ENCODE peak calls at places on chromosomes 5 and 9, in seven cellular contexts. I, O, P, Q, N, B and Y are unnamed samples.

GRCh38 chr5:6504677-6505414 is 56.2 kb downstream of the UBE2QL1 start:
- DNase-seq in B (no peak), Q (no peak), P (no peak), O (no peak), I (peak; percentile 15), N (no peak), Y (no peak)

GRCh38 chr9:122133263-122133983 is 26.2 kb downstream of the NDUFA8 start:
- DNase-seq in N (no peak), B (no peak), O (no peak), P (no peak), Q (no peak), I (no peak), Y (no peak)

GRCh38 chr9:79312686-79313421 is 258.9 kb upstream of the TLE4 start:
- DNase-seq in I (no peak), B (no peak), Q (no peak), P (no peak), N (peak; percentile 79), O (no peak), Y (no peak)

GRCh38 chr9:1094749-1095148 is 44.6 kb downstream of the DMRT2 start:
- DNase-seq in N (no peak), P (no peak), Q (no peak), B (no peak), I (no peak), O (no peak), Y (no peak)

GRCh38 chr5:33690736-33691135 is 201.1 kb downstream of the ADAMTS12 start:
- DNase-seq in N (no peak), P (no peak), Q (no peak), O (no peak), I (peak; percentile 96), B (no peak), Y (peak; percentile 90)

GRCh38 chr9:82729991-82730390 is 333.0 kb downstream of the RASEF start:
- DNase-seq in N (no peak), P (no peak), Q (no peak), B (no peak), O (no peak), I (no peak), Y (no peak)

GRCh38 chr9:114407889-114408288 is 20.1 kb upstream of the AKNA start:
- DNase-seq in P (no peak), B (no peak), Q (no peak), I (no peak), O (no peak), N (no peak), Y (no peak)

GRCh38 chr5:159163027-159163699 is 46.2 kb downstream of the RNF145 start:
- DNase-seq in N (peak; percentile 17), Q (no peak), O (peak; percentile 41), B (no peak), P (no peak), I (peak; percentile 94), Y (peak; percentile 63)

GRCh38 chr5:123997354-123998215 is 485.6 kb downstream of the CSNK1G3 start:
- DNase-seq in O (no peak), I (peak; percentile 40), P (no peak), N (no peak), B (no peak), Q (no peak), Y (peak; percentile 20)

GRCh38 chr5:88143693-88144218 is 124.9 kb downstream of the TMEM161B start:
- DNase-seq in O (no peak), I (no peak), B (peak; percentile 19), P (no peak), N (no peak), Q (peak; percentile 35), Y (no peak)

GRCh38 chr5:88141695-88141979 is 127.0 kb downstream of the TMEM161B start:
- DNase-seq in P (no peak), O (no peak), B (no peak), N (no peak), I (no peak), Q (no peak), Y (no peak)

GRCh38 chr5:88142801-88143692 is 125.6 kb downstream of the TMEM161B start:
- DNase-seq in P (peak; percentile 78), B (peak; percentile 42), I (no peak), N (no peak), Q (no peak), O (no peak), Y (no peak)

GRCh38 chr5:88140396-88140862 is 128.2 kb downstream of the TMEM161B start:
- DNase-seq in I (no peak), P (no peak), Q (peak; percentile 75), O (no peak), B (peak; percentile 54), N (peak; percentile 82), Y (no peak)

DNA sequence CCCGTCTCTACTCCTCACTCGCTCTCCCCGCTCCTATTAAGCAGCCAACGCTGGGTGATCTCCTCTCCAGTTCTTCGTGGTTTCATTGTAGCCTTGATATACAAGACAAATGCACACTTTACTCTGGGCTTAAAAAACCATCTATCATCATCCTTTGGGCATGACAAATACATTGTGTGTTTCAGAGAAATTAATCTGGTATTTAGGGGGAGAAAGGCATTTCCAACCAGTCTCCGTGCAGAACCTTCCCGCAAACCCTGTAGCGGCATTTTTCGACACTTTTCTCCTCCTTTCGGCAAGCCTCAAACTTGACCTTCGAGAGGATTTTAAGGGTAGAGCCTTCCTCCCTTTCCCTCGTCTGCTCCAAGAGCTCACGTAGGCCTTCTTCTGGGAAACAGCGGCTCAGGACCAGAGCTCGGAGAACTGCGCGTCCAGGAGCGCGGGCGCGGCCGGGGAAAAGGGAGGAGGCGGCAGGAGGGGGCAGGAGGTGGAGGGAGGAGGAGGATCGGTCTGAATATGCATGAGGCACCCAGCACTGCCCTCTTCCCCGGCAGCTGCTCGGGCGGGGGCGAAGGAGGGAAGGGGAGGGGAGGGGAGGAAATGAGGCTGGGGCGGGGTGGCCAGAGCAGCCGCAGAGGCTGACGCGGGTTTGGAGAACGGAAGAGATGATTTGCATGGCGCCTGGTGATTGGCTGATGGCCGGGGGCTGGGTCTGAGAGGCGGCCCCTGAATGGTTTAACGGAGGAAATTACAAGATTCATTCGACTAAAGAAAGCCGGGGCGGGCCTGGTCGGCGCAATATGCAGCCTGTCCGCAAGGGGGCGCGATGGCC is 127.6 kb downstream of the TMEM161B start:
- DNase-seq in I (peak; percentile 93), Q (peak; percentile 94), P (peak; percentile 98), N (peak; percentile 98), O (peak; percentile 82), B (peak; percentile 98), Y (peak; percentile 96)
- H3K27me3 ChIP-seq in I (peaks cover 49% of the 10 kb centered on the region), Q (peaks cover 30% of the 10 kb centered on the region), P (peaks cover 19% of the 10 kb centered on the region), N (no peaks in the 10 kb centered on the region), O (peaks cover 19% of the 10 kb centered on the region), B (no peaks in the 10 kb centered on the region), Y (peaks cover 42% of the 10 kb centered on the region)

GRCh38 chr9:72960446-72960845 is 7.6 kb upstream of the ALDH1A1 start:
- DNase-seq in Q (no peak), O (no peak), P (no peak), I (no peak), N (no peak), B (no peak), Y (no peak)
- TF ChIP-seq CTCF in Q (no peak), O (no peak), P (no peak), I (no peak), N (no peak), B (no peak), Y (no peak)

GRCh38 chr5:176819476-176819875 is 9.1 kb downstream of the UNC5A start:
- DNase-seq in P (no peak), I (no peak), B (no peak), Q (no peak), O (no peak), N (no peak), Y (no peak)

GRCh38 chr5:176816791-176817272 is 6.5 kb downstream of the UNC5A start:
- DNase-seq in O (no peak), B (no peak), N (peak; percentile 15), Q (no peak), I (no peak), P (no peak), Y (no peak)

GRCh38 chr5:176817369-176817841 is 7.0 kb downstream of the UNC5A start:
- DNase-seq in Q (no peak), P (no peak), B (no peak), O (no peak), I (no peak), N (peak; percentile 76), Y (no peak)

GRCh38 chr5:176818391-176819098 is 8.2 kb downstream of the UNC5A start:
- DNase-seq in I (no peak), O (no peak), Q (no peak), P (no peak), B (no peak), N (no peak), Y (no peak)

DNA sequence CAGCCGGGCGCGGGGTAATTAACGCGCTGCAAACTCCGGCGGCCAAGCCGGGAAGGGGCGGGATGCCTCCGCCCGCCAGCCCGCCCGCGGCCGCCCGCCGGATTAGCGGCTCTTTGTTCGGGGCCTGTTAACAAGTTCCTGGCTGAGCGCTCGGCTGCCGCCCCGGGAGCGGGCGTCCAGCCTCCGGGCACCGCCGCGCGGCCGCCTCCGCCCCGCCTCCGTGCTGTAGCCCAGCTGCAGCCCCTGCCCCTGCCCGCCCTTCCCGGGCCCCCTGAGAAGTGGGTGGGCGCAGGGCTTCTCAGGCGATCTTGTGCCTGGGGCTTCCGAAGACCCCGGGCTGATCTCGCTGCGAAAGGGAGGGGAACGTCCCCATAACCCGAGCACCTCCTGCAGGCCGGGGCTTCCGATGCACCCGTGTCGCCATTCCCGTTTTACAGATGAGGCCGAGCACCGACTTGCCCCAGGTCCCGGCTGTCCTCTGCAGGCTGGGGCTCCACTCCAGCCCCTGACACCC is 7.6 kb downstream of the UNC5A start:
- DNase-seq in Q (no peak), B (no peak), I (no peak), P (no peak), O (no peak), N (peak; percentile 72), Y (no peak)
- H3K27me3 ChIP-seq in Q (peaks cover 80% of the 10 kb centered on the region), B (no peaks in the 10 kb centered on the region), I (peaks cover 73% of the 10 kb centered on the region), P (peaks cover 29% of the 10 kb centered on the region), O (no peaks in the 10 kb centered on the region), N (no peaks in the 10 kb centered on the region), Y (peaks cover 44% of the 10 kb centered on the region)

GRCh38 chr9:10238087-10238486 is 374.7 kb downstream of the PTPRD start:
- DNase-seq in N (no peak), I (no peak), O (no peak), Q (no peak), P (no peak), B (no peak), Y (no peak)

GRCh38 chr9:10230512-10230911 is 382.3 kb downstream of the PTPRD start:
- DNase-seq in B (no peak), O (no peak), Q (no peak), P (no peak), I (no peak), N (no peak), Y (no peak)

GRCh38 chr9:10226996-10227395 is 385.8 kb downstream of the PTPRD start:
- DNase-seq in Q (no peak), P (no peak), I (no peak), B (no peak), N (no peak), O (no peak), Y (no peak)

GRCh38 chr9:10228082-10228481 is 384.7 kb downstream of the PTPRD start:
- DNase-seq in Q (no peak), B (no peak), N (no peak), I (no peak), P (no peak), O (no peak), Y (no peak)

DNA sequence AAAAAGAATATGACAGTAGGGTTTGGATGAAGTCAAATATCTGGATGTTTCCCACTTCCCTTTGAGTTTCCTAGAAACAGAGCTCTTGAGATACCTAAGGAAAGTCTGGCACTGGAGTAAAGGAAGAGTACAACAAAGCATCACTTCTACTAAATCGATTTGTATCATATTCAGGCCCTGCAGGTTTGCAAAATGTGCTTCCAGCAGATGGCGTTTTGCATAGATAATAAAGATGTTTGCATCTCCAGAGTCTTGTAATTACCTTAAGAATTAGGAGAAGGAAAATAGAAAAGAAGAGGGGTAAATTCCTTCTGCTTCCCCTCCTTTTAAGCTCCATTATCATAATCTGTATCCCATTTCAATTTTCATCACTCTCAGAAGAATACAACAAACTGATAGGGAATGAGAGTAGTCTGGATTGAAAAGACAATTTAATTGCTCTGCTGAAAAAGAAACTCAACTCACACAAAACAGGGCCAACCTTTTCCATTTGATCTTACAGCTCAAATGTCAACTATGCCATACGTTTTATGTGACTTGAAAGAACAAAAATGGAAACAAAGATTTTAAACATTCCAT is 380.4 kb downstream of the PTPRD start:
- DNase-seq in Q (no peak), P (no peak), N (no peak), B (no peak), I (peak; percentile 1), O (no peak), Y (peak; percentile 34)
- TF ChIP-seq CTCF in Q (no peak), P (peak; percentile 30), N (no peak), B (no peak), I (peak; percentile 26), O (peak; percentile 6), Y (peak; percentile 60)